ENCODE peak calls at places on chromosomes 5 and 9, in five cellular contexts. One of them, this sample, is unnamed. For H3K4me1, the result is how much of the 10 kb centered on the place peaks cover.

GRCh38 chr9:136681029-136681428 is 6.2 kb downstream of the AGPAT2 start:
- DNase-seq in DND-41: no peak
- DNase-seq in foreskin keratinocyte: no peak
- DNase-seq in neural progenitor cell: no peak
- DNase-seq in mammary epithelial cell: no peak
- DNase-seq in this sample: no peak

GRCh38 chr5:77259479-77259878 is 49.0 kb downstream of the PDE8B start:
- DNase-seq in DND-41: no peak
- DNase-seq in foreskin keratinocyte: no peak
- DNase-seq in neural progenitor cell: no peak
- DNase-seq in mammary epithelial cell: no peak
- DNase-seq in this sample: no peak

GRCh38 chr5:147369742-147370374 is 135.0 kb downstream of the STK32A start:
- DNase-seq in DND-41: no peak
- DNase-seq in foreskin keratinocyte: no peak
- DNase-seq in neural progenitor cell: peak
- DNase-seq in mammary epithelial cell: no peak
- DNase-seq in this sample: no peak

GRCh38 chr5:130541617-130542221 is 623.3 kb downstream of the HINT1 start:
- DNase-seq in DND-41: no peak
- DNase-seq in foreskin keratinocyte: no peak
- DNase-seq in neural progenitor cell: no peak
- DNase-seq in mammary epithelial cell: peak
- DNase-seq in this sample: no peak

GRCh38 chr9:88198346-88198807 is 60.1 kb upstream of the SPATA31C2 start:
- DNase-seq in DND-41: no peak
- DNase-seq in foreskin keratinocyte: peak
- DNase-seq in neural progenitor cell: no peak
- DNase-seq in mammary epithelial cell: peak
- DNase-seq in this sample: no peak

GRCh38 chr9:127574089-127574921 is 37.8 kb upstream of the STXBP1 start:
- DNase-seq in DND-41: no peak
- DNase-seq in foreskin keratinocyte: no peak
- DNase-seq in neural progenitor cell: no peak
- DNase-seq in mammary epithelial cell: peak
- DNase-seq in this sample: no peak

GRCh38 chr9:78001946-78002731 is 29.5 kb downstream of the GNAQ start:
- DNase-seq in DND-41: no peak
- DNase-seq in foreskin keratinocyte: no peak
- DNase-seq in neural progenitor cell: no peak
- DNase-seq in mammary epithelial cell: no peak
- DNase-seq in this sample: no peak

GRCh38 chr5:133818031-133818431 is 150.4 kb downstream of the C5orf15 start:
- DNase-seq in DND-41: no peak
- DNase-seq in foreskin keratinocyte: peak
- DNase-seq in neural progenitor cell: peak
- DNase-seq in mammary epithelial cell: peak
- DNase-seq in this sample: no peak

GRCh38 chr5:80300125-80300524 is 19.7 kb upstream of the SPZ1 start:
- DNase-seq in DND-41: no peak
- DNase-seq in foreskin keratinocyte: no peak
- DNase-seq in neural progenitor cell: no peak
- DNase-seq in mammary epithelial cell: no peak
- DNase-seq in this sample: no peak

GRCh38 chr5:90982576-90982975 is 400.5 kb downstream of the ARRDC3 start:
- DNase-seq in DND-41: no peak
- DNase-seq in foreskin keratinocyte: no peak
- DNase-seq in neural progenitor cell: no peak
- DNase-seq in mammary epithelial cell: no peak
- DNase-seq in this sample: no peak

GRCh38 chr9:4967521-4967920 is 17.6 kb upstream of the JAK2 start:
- DNase-seq in DND-41: no peak
- DNase-seq in foreskin keratinocyte: no peak
- DNase-seq in neural progenitor cell: no peak
- DNase-seq in mammary epithelial cell: no peak
- DNase-seq in this sample: no peak

GRCh38 chr9:14511452-14511851 is 181.8 kb downstream of the ZDHHC21 start:
- DNase-seq in DND-41: no peak
- DNase-seq in foreskin keratinocyte: peak
- DNase-seq in neural progenitor cell: no peak
- DNase-seq in mammary epithelial cell: peak
- DNase-seq in this sample: no peak

GRCh38 chr9:110189559-110190311 is 18.2 kb downstream of the C9orf152 start:
- DNase-seq in DND-41: no peak
- DNase-seq in foreskin keratinocyte: no peak
- DNase-seq in neural progenitor cell: no peak
- DNase-seq in mammary epithelial cell: no peak
- DNase-seq in this sample: no peak
- H3K4me1 ChIP-seq in DND-41: half or more
- H3K4me1 ChIP-seq in foreskin keratinocyte: under half
- H3K4me1 ChIP-seq in neural progenitor cell: under half
- H3K4me1 ChIP-seq in mammary epithelial cell: under half
- H3K4me1 ChIP-seq in this sample: under half

GRCh38 chr5:98783051-98783649 is 9.7 kb downstream of the RGMB start:
- DNase-seq in DND-41: no peak
- DNase-seq in foreskin keratinocyte: no peak
- DNase-seq in neural progenitor cell: no peak
- DNase-seq in mammary epithelial cell: no peak
- DNase-seq in this sample: no peak
- H3K4me1 ChIP-seq in DND-41: under half
- H3K4me1 ChIP-seq in foreskin keratinocyte: under half
- H3K4me1 ChIP-seq in neural progenitor cell: under half
- H3K4me1 ChIP-seq in mammary epithelial cell: under half
- H3K4me1 ChIP-seq in this sample: under half

DNA sequence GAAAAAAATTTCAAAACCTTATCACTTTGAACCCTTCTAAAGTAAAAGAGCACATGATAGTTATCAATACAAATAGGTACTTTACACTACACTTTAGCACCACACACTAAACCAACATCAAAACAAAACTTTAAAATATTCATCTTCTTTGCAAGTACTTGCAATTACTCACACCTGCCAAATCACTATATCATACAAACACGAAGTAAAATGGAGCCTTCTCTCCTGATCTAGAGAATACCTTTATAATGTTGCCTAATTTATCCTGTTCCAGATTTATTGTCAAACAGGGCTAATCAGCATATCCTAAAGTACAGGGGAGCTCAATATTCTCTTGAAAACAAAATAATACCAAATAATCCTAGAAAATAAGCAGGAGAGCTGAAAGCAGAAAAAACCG is 3.0 kb downstream of the RNF145 start:
- DNase-seq in DND-41: no peak
- DNase-seq in foreskin keratinocyte: no peak
- DNase-seq in neural progenitor cell: no peak
- DNase-seq in mammary epithelial cell: no peak
- DNase-seq in this sample: no peak
- H3K4me1 ChIP-seq in DND-41: under half
- H3K4me1 ChIP-seq in foreskin keratinocyte: under half
- H3K4me1 ChIP-seq in neural progenitor cell: under half
- H3K4me1 ChIP-seq in mammary epithelial cell: under half
- H3K4me1 ChIP-seq in this sample: half or more

GRCh38 chr9:38683336-38683735 is 36.6 kb downstream of the FAM240B start:
- DNase-seq in DND-41: no peak
- DNase-seq in foreskin keratinocyte: no peak
- DNase-seq in neural progenitor cell: no peak
- DNase-seq in mammary epithelial cell: no peak
- DNase-seq in this sample: no peak
- H3K4me1 ChIP-seq in DND-41: under half
- H3K4me1 ChIP-seq in foreskin keratinocyte: under half
- H3K4me1 ChIP-seq in neural progenitor cell: under half
- H3K4me1 ChIP-seq in mammary epithelial cell: under half
- H3K4me1 ChIP-seq in this sample: under half

DNA sequence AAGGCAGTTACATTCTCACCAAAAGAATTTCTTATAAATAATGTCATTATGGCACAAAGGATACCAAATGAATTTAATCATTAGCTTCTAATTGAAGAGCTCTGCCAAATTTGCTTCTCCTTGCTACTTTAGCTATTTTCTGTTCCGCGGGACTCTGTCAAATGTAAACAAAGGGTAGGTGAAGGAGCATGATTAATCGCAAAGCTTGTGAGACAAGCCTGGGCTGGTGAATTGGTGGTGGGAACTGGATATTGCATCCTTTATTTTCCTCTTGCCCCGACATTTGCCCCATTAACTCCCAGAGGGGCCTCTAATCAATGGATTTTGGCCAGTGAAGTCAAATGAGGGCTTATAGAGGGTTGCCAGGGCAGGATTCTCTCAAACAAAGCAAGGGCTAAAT is 234.2 kb upstream of the RFX3 start:
- DNase-seq in DND-41: no peak
- DNase-seq in foreskin keratinocyte: peak
- DNase-seq in neural progenitor cell: peak
- DNase-seq in mammary epithelial cell: peak
- DNase-seq in this sample: no peak
- H3K4me1 ChIP-seq in DND-41: under half
- H3K4me1 ChIP-seq in foreskin keratinocyte: under half
- H3K4me1 ChIP-seq in neural progenitor cell: under half
- H3K4me1 ChIP-seq in mammary epithelial cell: under half
- H3K4me1 ChIP-seq in this sample: under half

GRCh38 chr9:68779558-68780376 is 74.7 kb downstream of the PIP5K1B start:
- DNase-seq in DND-41: peak
- DNase-seq in foreskin keratinocyte: peak
- DNase-seq in neural progenitor cell: peak
- DNase-seq in mammary epithelial cell: peak
- DNase-seq in this sample: peak

GRCh38 chr9:68782546-68782945 is 77.5 kb downstream of the PIP5K1B start:
- DNase-seq in DND-41: no peak
- DNase-seq in foreskin keratinocyte: no peak
- DNase-seq in neural progenitor cell: no peak
- DNase-seq in mammary epithelial cell: no peak
- DNase-seq in this sample: no peak

GRCh38 chr9:68780735-68781134 is 75.7 kb downstream of the PIP5K1B start:
- DNase-seq in DND-41: peak
- DNase-seq in foreskin keratinocyte: no peak
- DNase-seq in neural progenitor cell: peak
- DNase-seq in mammary epithelial cell: peak
- DNase-seq in this sample: peak

GRCh38 chr9:68780377-68780707 is 75.3 kb downstream of the PIP5K1B start:
- DNase-seq in DND-41: no peak
- DNase-seq in foreskin keratinocyte: peak
- DNase-seq in neural progenitor cell: no peak
- DNase-seq in mammary epithelial cell: no peak
- DNase-seq in this sample: no peak

GRCh38 chr9:68781866-68782265 is 76.8 kb downstream of the PIP5K1B start:
- DNase-seq in DND-41: no peak
- DNase-seq in foreskin keratinocyte: no peak
- DNase-seq in neural progenitor cell: no peak
- DNase-seq in mammary epithelial cell: no peak
- DNase-seq in this sample: no peak
- H3K4me1 ChIP-seq in DND-41: under half
- H3K4me1 ChIP-seq in foreskin keratinocyte: under half
- H3K4me1 ChIP-seq in neural progenitor cell: under half
- H3K4me1 ChIP-seq in mammary epithelial cell: under half
- H3K4me1 ChIP-seq in this sample: half or more

DNA sequence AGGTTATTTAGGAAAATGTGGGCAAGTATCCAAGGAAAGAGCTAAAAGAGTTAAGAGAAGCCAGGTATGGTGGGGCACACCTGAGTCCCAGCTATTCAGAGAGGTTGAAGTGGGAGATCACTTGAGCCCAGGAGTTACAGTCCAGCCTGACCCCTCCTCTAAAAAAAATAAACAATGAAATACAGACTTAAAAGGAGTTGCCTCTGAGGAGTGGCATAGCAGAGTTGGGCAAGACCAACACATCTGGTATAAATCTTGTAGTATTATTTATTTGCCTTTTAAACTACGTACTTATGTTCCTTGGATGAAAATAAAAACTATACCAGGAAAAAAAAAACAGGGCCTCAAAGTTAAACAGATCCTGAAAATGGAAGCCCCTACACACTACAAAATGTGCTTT is 48.2 kb downstream of the MED27 start:
- DNase-seq in DND-41: no peak
- DNase-seq in foreskin keratinocyte: no peak
- DNase-seq in neural progenitor cell: no peak
- DNase-seq in mammary epithelial cell: no peak
- DNase-seq in this sample: no peak
- H3K4me1 ChIP-seq in DND-41: under half
- H3K4me1 ChIP-seq in foreskin keratinocyte: under half
- H3K4me1 ChIP-seq in neural progenitor cell: under half
- H3K4me1 ChIP-seq in mammary epithelial cell: under half
- H3K4me1 ChIP-seq in this sample: under half

GRCh38 chr9:124388275-124389048 is 26.8 kb downstream of the PSMB7 start:
- DNase-seq in DND-41: no peak
- DNase-seq in foreskin keratinocyte: no peak
- DNase-seq in neural progenitor cell: no peak
- DNase-seq in mammary epithelial cell: no peak
- DNase-seq in this sample: no peak

GRCh38 chr9:124390812-124391658 is 24.2 kb downstream of the PSMB7 start:
- DNase-seq in DND-41: no peak
- DNase-seq in foreskin keratinocyte: no peak
- DNase-seq in neural progenitor cell: peak
- DNase-seq in mammary epithelial cell: no peak
- DNase-seq in this sample: no peak

GRCh38 chr9:124392254-124392653 is 23.0 kb downstream of the PSMB7 start:
- DNase-seq in DND-41: no peak
- DNase-seq in foreskin keratinocyte: no peak
- DNase-seq in neural progenitor cell: no peak
- DNase-seq in mammary epithelial cell: no peak
- DNase-seq in this sample: no peak

GRCh38 chr9:124386201-124386600 is 29.0 kb downstream of the PSMB7 start:
- DNase-seq in DND-41: no peak
- DNase-seq in foreskin keratinocyte: no peak
- DNase-seq in neural progenitor cell: no peak
- DNase-seq in mammary epithelial cell: no peak
- DNase-seq in this sample: no peak

DNA sequence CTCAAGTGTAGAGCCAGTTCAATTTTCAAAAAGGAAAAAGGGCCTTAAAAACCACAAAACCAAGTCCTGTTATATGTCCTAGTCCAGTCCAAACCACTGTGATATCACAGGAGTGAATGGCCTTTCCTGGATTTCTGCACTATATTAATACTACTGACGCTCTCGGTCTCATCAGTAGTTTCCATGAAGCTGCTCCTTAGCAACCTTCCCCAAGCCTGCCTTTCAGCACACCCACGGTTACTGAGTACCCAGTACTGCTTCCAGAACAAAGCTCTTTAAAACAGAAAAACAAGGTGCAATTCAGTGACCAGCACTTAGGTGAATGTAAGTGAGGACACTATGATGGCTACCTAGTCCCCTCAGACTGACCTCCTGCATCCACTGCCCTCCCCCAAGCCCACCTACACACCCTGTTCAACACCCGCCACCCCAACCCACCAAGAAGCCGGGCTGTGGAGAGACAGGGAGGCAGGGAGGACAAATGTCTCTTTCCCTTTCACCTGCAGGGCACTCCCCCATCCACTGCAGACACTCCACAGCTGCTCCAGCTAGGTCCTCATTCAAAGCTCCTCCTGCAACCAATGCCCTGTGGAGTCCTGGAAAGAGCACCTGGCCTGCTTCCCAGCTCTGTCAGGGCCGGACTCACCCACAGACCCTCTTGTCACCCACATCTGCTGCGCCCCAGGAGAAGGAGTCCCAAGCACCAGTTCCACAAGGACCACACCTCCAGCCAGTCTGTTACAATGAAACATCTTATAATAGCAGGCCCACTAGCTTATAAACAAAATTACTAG is 25.9 kb downstream of the PSMB7 start:
- DNase-seq in DND-41: no peak
- DNase-seq in foreskin keratinocyte: no peak
- DNase-seq in neural progenitor cell: no peak
- DNase-seq in mammary epithelial cell: no peak
- DNase-seq in this sample: no peak
- H3K4me1 ChIP-seq in DND-41: under half
- H3K4me1 ChIP-seq in foreskin keratinocyte: under half
- H3K4me1 ChIP-seq in neural progenitor cell: under half
- H3K4me1 ChIP-seq in mammary epithelial cell: under half
- H3K4me1 ChIP-seq in this sample: under half

GRCh38 chr5:14200312-14200990 is 57.3 kb downstream of the TRIO start:
- DNase-seq in DND-41: no peak
- DNase-seq in foreskin keratinocyte: no peak
- DNase-seq in neural progenitor cell: no peak
- DNase-seq in mammary epithelial cell: no peak
- DNase-seq in this sample: no peak
- H3K4me1 ChIP-seq in DND-41: under half
- H3K4me1 ChIP-seq in foreskin keratinocyte: under half
- H3K4me1 ChIP-seq in neural progenitor cell: under half
- H3K4me1 ChIP-seq in mammary epithelial cell: under half
- H3K4me1 ChIP-seq in this sample: under half